ENCODE peak calls at places on chromosomes 12 and 14, in six cellular contexts. R is cardiac muscle cell, I is left ventricle myocardium inferior, C is fibroblast of lung, U is IMR-90, D is lower lobe of right lung. K is an unnamed sample. For H3K36me3, the result is how much of the 10 kb centered on the place peaks cover.

GRCh38 chr12:56261503-56262230 is 3.5 kb upstream of the ANKRD52 start:
- DNase-seq in R (no peak), I (no peak), C (peak), U (peak), D (no peak), K (no peak)

GRCh38 chr14:104885973-104886689 is 21.1 kb downstream of the CEP170B start:
- DNase-seq in R (no peak), I (peak), C (no peak), U (no peak), D (peak), K (peak)

GRCh38 chr12:54452628-54453027 is 20.8 kb downstream of the GTSF1 start:
- DNase-seq in R (no peak), I (no peak), C (no peak), U (no peak), D (no peak), K (no peak)

GRCh38 chr12:26870491-26871419 is 37.8 kb upstream of the ITPR2 start:
- DNase-seq in R (peak), I (peak), C (peak), U (peak), D (peak), K (no peak)

GRCh38 chr14:29822430-29822709 is 105.3 kb downstream of the PRKD1 start:
- DNase-seq in R (no peak), I (no peak), C (no peak), U (peak), D (no peak), K (no peak)

GRCh38 chr14:41062826-41063225 is 543.9 kb upstream of the LRFN5 start:
- DNase-seq in R (no peak), I (no peak), C (peak), U (peak), D (no peak), K (no peak)

GRCh38 chr14:37034410-37035285 is 137.8 kb downstream of the SLC25A21 start:
- DNase-seq in R (no peak), I (no peak), C (peak), U (peak), D (no peak), K (no peak)

GRCh38 chr12:64672925-64673409 is 62.7 kb downstream of the RASSF3 start:
- DNase-seq in R (no peak), I (peak), C (peak), U (peak), D (peak), K (no peak)

GRCh38 chr14:105023791-105024480 is 3.1 kb upstream of the CDCA4 start:
- DNase-seq in R (no peak), I (no peak), C (peak), U (peak), D (no peak), K (no peak)

GRCh38 chr12:50686976-50687375 is 76.9 kb upstream of the ATF1 start:
- DNase-seq in R (no peak), I (no peak), C (no peak), U (no peak), D (no peak), K (no peak)
- H3K36me3 ChIP-seq in R (under half), I (half or more), C (under half), U (under half), D (half or more), K (under half)

GRCh38 chr14:95500772-95501401 is 15.6 kb downstream of the SYNE3 start:
- DNase-seq in R (no peak), I (peak), C (peak), U (peak), D (no peak), K (peak)
- TF ChIP-seq CTCF in R (no peak), I (no peak), C (no peak), U (no peak), D (no peak), K (no peak)

GRCh38 chr12:25123126-25123525 is 71.8 kb downstream of the DNAI7 start:
- DNase-seq in R (no peak), I (no peak), C (no peak), U (no peak), D (no peak), K (no peak)
- H3K36me3 ChIP-seq in R (under half), I (under half), C (under half), U (under half), D (under half), K (under half)

GRCh38 chr12:67647547-67648305 is 819 bp upstream of the DYRK2 start:
- DNase-seq in R (peak), I (peak), C (peak), U (peak), D (peak), K (peak)
- TF ChIP-seq CTCF in R (peak), I (peak), C (peak), U (peak), D (peak), K (peak)

K was measured in tibial artery.